ENCODE peak calls at places on chromosomes 3 and 15, in four cellular contexts. L is endothelial cell of umbilical vein, J is H1, K is mammary epithelial cell. S is an unnamed sample.

GRCh38 chr3:32897981-32898623 is 53.3 kb upstream of the CCR4 start:
- DNase-seq in K (peak), J (no peak), L (no peak), S (no peak)

GRCh38 chr3:79236488-79236887 is 531.3 kb downstream of the ROBO1 start:
- DNase-seq in L (no peak), K (no peak), J (no peak), S (no peak)

GRCh38 chr15:99180287-99180962 is 69.0 kb downstream of the TTC23 start:
- DNase-seq in K (no peak), L (no peak), J (no peak), S (no peak)

GRCh38 chr3:155363690-155364070 is 70.2 kb upstream of the STRIT1 start:
- DNase-seq in K (no peak), L (no peak), J (no peak), S (no peak)

GRCh38 chr3:154214320-154214719 is 93.1 kb downstream of the ARHGEF26 start:
- DNase-seq in K (peak), L (no peak), J (no peak), S (no peak)

GRCh38 chr3:152969557-152970300 is 134.8 kb downstream of the P2RY1 start:
- DNase-seq in K (peak), L (no peak), J (no peak), S (peak)

GRCh38 chr15:33309602-33310276 is 1.0 kb upstream of the RYR3 start:
- DNase-seq in L (no peak), K (peak), J (peak), S (no peak)

GRCh38 chr3:119098620-119099222 is 47.2 kb upstream of the TEX55 start:
- DNase-seq in J (no peak), L (peak), K (peak), S (peak)

GRCh38 chr15:101652783-101653430 is 726 bp upstream of the TM2D3 start:
- DNase-seq in K (peak), L (no peak), J (no peak), S (no peak)

GRCh38 chr3:55574671-55575070 is 87.6 kb upstream of the WNT5A start:
- DNase-seq in J (no peak), L (no peak), K (no peak), S (no peak)

GRCh38 chr3:40876496-40876895 is 322.8 kb upstream of the CTNNB1 start:
- DNase-seq in K (no peak), L (no peak), J (no peak), S (no peak)

GRCh38 chr15:63042879-63043340 is 363 bp downstream of the TPM1 start:
- DNase-seq in J (no peak), L (peak), K (no peak), S (no peak)

GRCh38 chr3:15633766-15634588 is 32.4 kb downstream of the BTD start:
- DNase-seq in L (peak), J (no peak), K (peak), S (peak)

GRCh38 chr3:43996379-43997301 is 245.0 kb upstream of the TOPAZ1 start:
- DNase-seq in J (peak), K (peak), L (peak), S (peak)

GRCh38 chr3:43995078-43995928 is 246.4 kb upstream of the TOPAZ1 start:
- DNase-seq in J (peak), L (no peak), K (peak), S (peak)

GRCh38 chr3:43995929-43996378 is 245.7 kb upstream of the TOPAZ1 start:
- DNase-seq in J (peak), L (no peak), K (no peak), S (no peak)

GRCh38 chr3:43997788-43998373 is 243.8 kb upstream of the TOPAZ1 start:
- DNase-seq in K (no peak), J (peak), L (no peak), S (peak)

DNA sequence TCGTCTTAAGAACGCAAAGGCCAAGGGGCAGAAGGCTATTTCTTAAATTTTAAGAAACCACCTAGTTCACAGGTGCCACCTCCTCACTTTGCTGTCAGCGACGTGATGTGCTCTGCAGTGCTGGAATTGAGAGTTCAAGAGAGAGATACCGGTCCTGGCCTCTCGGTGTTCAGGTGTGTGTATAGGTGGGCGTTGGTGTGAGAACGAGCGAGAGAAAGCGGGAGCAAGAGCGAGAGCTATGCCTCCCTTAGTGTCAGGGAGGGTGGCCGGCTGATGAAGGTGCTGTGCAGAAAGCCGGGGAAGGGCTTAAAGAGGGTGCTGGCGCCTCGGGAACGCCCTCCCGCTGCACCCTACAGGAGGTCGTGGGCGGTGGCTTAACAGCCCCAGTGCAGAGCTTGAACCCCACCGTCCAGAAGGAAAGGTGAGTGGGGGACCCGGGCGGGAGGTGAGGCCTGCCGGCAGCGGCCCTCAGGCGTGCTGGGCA is 247.1 kb upstream of the TOPAZ1 start:
- DNase-seq in J (no peak), L (no peak), K (no peak), S (no peak)
- H2AFZ ChIP-seq in J (peak), L (no peak), K (peak), S (peak)

GRCh38 chr3:135038191-135038590 is 243.1 kb downstream of the EPHB1 start:
- DNase-seq in L (no peak), K (no peak), J (no peak), S (no peak)

GRCh38 chr3:135047061-135047460 is 252.0 kb downstream of the EPHB1 start:
- DNase-seq in L (no peak), J (no peak), K (no peak), S (no peak)

GRCh38 chr3:135040321-135041110 is 245.5 kb downstream of the EPHB1 start:
- DNase-seq in K (no peak), J (no peak), L (no peak), S (no peak)

DNA sequence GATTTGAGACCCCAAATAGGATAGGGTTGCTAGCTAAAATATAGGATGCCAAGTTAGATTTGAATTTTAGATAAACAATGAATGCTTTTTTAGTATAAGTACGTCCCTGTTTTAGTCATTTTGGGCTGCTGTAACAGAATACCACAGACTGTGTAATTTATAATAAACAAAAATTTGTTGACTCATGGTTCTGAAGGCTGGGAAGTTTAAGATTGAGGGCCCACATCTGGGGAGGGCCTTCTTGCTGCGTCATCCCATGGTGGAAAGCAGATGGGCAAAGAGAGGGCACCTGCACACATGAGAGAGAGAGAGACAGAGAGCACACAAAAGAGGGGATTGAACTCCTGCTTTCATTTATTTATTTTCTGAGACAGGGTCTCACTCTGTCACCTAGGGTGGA is 246.5 kb downstream of the EPHB1 start:
- DNase-seq in J (no peak), K (no peak), L (no peak), S (no peak)
- H3K4me2 ChIP-seq in J (no peak), K (no peak), L (no peak), S (no peak)

DNA sequence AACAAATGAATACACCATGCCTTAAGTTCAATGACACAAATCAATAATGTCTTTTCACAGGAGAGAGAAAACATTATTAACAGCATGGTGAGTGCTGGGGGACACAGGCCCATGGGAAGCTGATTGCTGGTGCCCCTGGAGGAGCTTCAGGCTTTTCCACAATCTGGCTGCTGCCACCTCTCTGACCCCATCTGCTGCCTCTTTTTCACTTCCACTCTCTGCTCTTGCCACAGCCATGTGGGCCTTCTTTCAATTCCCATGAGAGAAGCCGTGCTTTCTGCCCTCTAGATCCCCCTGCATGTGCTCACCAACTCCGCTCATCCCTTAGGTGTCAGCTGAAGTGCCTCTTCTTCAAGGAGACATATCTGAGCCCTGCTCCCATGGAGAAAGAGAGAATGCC is 21.0 kb upstream of the CTXND1 start:
- DNase-seq in L (no peak), J (no peak), K (no peak), S (no peak)
- H2AFZ ChIP-seq in L (no peak), J (no peak), K (no peak), S (no peak)

DNA sequence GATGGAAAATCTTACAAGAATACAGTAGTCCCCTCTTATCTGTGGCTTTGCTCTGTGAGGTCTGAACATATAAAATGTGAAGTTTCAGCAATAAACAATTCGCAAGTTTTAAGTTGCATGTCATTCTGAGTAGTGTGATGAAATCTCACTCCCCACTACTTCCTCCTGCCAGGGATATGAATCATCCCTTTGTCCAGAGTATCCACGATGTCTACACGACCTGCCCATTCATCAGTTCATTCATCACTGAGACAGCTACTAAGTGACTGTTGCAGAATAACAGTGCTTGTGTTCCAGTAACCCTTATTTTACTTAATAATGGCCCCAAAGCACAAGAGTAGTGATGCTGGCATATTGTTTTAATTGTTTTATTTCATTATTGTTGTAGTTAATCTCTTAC is 489.2 kb upstream of the UBE2E2 start:
- DNase-seq in J (no peak), L (no peak), K (peak), S (peak)
- H3K4me2 ChIP-seq in J (no peak), L (no peak), K (peak), S (peak)

GRCh38 chr15:34493001-34493400 is 55.4 kb upstream of the GOLGA8A start:
- DNase-seq in L (no peak), J (no peak), K (no peak), S (no peak)

GRCh38 chr15:34490421-34491193 is 53.0 kb upstream of the GOLGA8A start:
- DNase-seq in J (peak), L (no peak), K (no peak), S (no peak)

GRCh38 chr15:34496616-34497015 is 59.0 kb upstream of the GOLGA8A start:
- DNase-seq in J (no peak), K (no peak), L (no peak), S (no peak)

DNA sequence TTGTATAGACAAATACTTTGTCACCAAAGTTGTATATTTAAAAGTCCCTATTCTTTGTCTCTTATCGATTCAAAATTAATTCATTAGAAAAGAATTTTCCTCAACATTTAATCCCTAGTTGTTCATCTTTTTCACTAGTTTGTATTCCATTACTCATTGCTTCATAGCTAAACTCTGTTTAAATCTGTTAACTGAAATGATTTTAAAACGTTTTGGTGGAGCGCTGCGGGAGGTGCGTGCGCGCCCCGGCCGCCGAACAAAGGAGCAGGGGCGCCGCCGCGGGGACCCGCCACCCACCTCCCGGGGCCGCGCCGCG is 56.4 kb upstream of the GOLGA8A start:
- DNase-seq in L (no peak), K (no peak), J (no peak), S (no peak)
- H2AFZ ChIP-seq in L (no peak), K (peak), J (peak), S (no peak)